ENCODE peak calls at places on chromosomes 4 and X, in four cellular contexts. One of them, this sample, is unnamed.

GRCh38 chr4:182736207-182736606 is 181.0 kb downstream of the DCTD start:
- DNase-seq in AG04449: no peak
- DNase-seq in ovary: no peak
- DNase-seq in hepatocyte: no peak
- DNase-seq in this sample: no peak

GRCh38 chr4:125283702-125284279 is 31.0 kb upstream of the FAT4 start:
- DNase-seq in hepatocyte: peak
- DNase-seq in AG04449: no peak
- DNase-seq in ovary: no peak
- DNase-seq in this sample: no peak

GRCh38 chr4:82851902-82852750 is 38.8 kb downstream of the SEC31A start:
- DNase-seq in hepatocyte: peak
- DNase-seq in AG04449: no peak
- DNase-seq in ovary: no peak
- DNase-seq in this sample: no peak

GRCh38 chr4:1234296-1234695 is 14.6 kb downstream of the CTBP1 start:
- DNase-seq in ovary: no peak
- DNase-seq in hepatocyte: peak
- DNase-seq in AG04449: no peak
- DNase-seq in this sample: peak

GRCh38 chrX:2723316-2723879 is 28.4 kb upstream of the XG start:
- DNase-seq in AG04449: no peak
- DNase-seq in hepatocyte: no peak
- DNase-seq in ovary: no peak
- DNase-seq in this sample: no peak

GRCh38 chr4:7697326-7697725 is 242.3 kb downstream of the AFAP1 start:
- DNase-seq in AG04449: no peak
- DNase-seq in ovary: no peak
- DNase-seq in hepatocyte: no peak
- DNase-seq in this sample: no peak

GRCh38 chr4:111977419-111977965 is 167.8 kb upstream of the FAM241A start:
- DNase-seq in AG04449: no peak
- DNase-seq in hepatocyte: no peak
- DNase-seq in ovary: no peak
- DNase-seq in this sample: no peak

GRCh38 chrX:121307441-121307840 is 260.0 kb downstream of the GLUD2 start:
- DNase-seq in ovary: no peak
- DNase-seq in AG04449: no peak
- DNase-seq in hepatocyte: no peak
- DNase-seq in this sample: no peak

GRCh38 chrX:33032700-33033099 is 178.6 kb downstream of the DMD start:
- DNase-seq in AG04449: no peak
- DNase-seq in hepatocyte: no peak
- DNase-seq in ovary: no peak
- DNase-seq in this sample: no peak

GRCh38 chrX:129982300-129983246 is at the start of gene BCORL1:
- DNase-seq in ovary: peak
- DNase-seq in hepatocyte: peak
- DNase-seq in AG04449: peak
- DNase-seq in this sample: peak
- H3K4me3 ChIP-seq in ovary: peak
- H3K4me3 ChIP-seq in hepatocyte: peak
- H3K4me3 ChIP-seq in AG04449: peak
- H3K4me3 ChIP-seq in this sample: no peak

DNA sequence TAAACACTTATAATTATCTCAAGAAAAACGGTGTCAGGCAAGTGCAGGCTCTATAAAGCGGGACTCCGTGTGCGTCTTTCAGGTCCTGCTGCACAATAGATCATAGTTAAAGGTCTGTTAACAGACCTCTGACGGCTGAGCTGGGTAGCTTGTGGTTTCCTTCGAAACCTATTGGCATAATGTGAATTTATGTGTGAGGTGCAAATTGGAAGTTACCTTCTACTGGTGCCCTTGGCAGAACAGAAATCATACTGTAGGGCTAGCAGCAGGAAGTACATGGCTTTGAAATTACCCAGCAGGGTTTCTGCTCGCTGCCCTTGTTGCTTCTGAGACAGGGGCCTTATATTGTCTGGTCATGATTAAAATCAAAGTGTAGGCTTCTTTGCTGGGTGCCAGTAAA is 216.4 kb upstream of the HAND2 start:
- DNase-seq in hepatocyte: no peak
- DNase-seq in AG04449: no peak
- DNase-seq in ovary: no peak
- DNase-seq in this sample: no peak
- TF ChIP-seq CTCF in hepatocyte: no peak
- TF ChIP-seq CTCF in AG04449: no peak
- TF ChIP-seq CTCF in ovary: no peak
- TF ChIP-seq CTCF in this sample: no peak

GRCh38 chr4:147836807-147837206 is 104.9 kb downstream of the ARHGAP10 start:
- DNase-seq in hepatocyte: no peak
- DNase-seq in AG04449: no peak
- DNase-seq in ovary: no peak
- DNase-seq in this sample: no peak
- H3K4me3 ChIP-seq in hepatocyte: no peak
- H3K4me3 ChIP-seq in AG04449: no peak
- H3K4me3 ChIP-seq in ovary: no peak
- H3K4me3 ChIP-seq in this sample: no peak

GRCh38 chr4:3686746-3687145 is 79.4 kb upstream of the ADRA2C start:
- DNase-seq in ovary: no peak
- DNase-seq in hepatocyte: no peak
- DNase-seq in AG04449: no peak
- DNase-seq in this sample: no peak
- TF ChIP-seq CTCF in ovary: no peak
- TF ChIP-seq CTCF in hepatocyte: no peak
- TF ChIP-seq CTCF in AG04449: no peak
- TF ChIP-seq CTCF in this sample: no peak

GRCh38 chrX:130167040-130167439 is 1.4 kb upstream of the AIFM1 start:
- DNase-seq in AG04449: no peak
- DNase-seq in ovary: no peak
- DNase-seq in hepatocyte: no peak
- DNase-seq in this sample: no peak
- H3K4me3 ChIP-seq in AG04449: peak
- H3K4me3 ChIP-seq in ovary: no peak
- H3K4me3 ChIP-seq in hepatocyte: peak
- H3K4me3 ChIP-seq in this sample: peak

GRCh38 chr4:110344165-110344564 is 131.8 kb upstream of the ENPEP start:
- DNase-seq in hepatocyte: peak
- DNase-seq in AG04449: no peak
- DNase-seq in ovary: no peak
- DNase-seq in this sample: no peak
- TF ChIP-seq CTCF in hepatocyte: peak
- TF ChIP-seq CTCF in AG04449: peak
- TF ChIP-seq CTCF in ovary: no peak
- TF ChIP-seq CTCF in this sample: no peak

GRCh38 chr4:123379392-123379791 is 17.2 kb upstream of the SPRY1 start:
- DNase-seq in AG04449: no peak
- DNase-seq in ovary: no peak
- DNase-seq in hepatocyte: no peak
- DNase-seq in this sample: no peak
- H3K4me3 ChIP-seq in AG04449: no peak
- H3K4me3 ChIP-seq in ovary: no peak
- H3K4me3 ChIP-seq in hepatocyte: no peak
- H3K4me3 ChIP-seq in this sample: no peak

DNA sequence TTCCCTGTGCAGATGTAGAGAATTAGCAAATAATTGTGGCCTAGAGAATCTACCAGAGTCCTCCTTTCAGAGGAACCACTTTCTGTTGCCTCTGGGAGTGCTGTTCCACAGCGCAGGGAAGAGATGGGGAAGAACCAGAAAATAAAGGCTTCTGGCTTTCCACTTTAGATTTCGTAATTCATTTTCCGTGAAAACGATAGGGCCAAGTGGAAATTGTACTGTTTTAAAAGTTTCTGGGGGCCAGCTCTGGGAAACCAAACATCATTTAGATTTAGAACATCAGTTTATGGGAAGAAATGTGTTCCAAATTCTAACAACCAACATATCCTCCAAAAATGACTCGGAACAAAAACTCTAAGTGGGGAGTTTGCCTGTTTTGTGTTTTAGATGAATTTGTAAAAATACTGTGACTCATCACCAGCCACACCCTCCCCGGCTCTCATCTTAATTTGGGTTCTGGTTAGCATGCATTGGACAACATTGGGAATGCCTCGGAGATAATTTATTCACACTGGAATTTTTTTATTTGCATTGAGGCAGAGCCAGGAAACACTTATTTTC is 65.2 kb upstream of the LNX1 start:
- DNase-seq in hepatocyte: no peak
- DNase-seq in ovary: peak
- DNase-seq in AG04449: no peak
- DNase-seq in this sample: peak
- TF ChIP-seq CTCF in hepatocyte: peak
- TF ChIP-seq CTCF in ovary: peak
- TF ChIP-seq CTCF in AG04449: peak
- TF ChIP-seq CTCF in this sample: peak

GRCh38 chr4:185469539-185470154 is 1.9 kb downstream of the CCDC110 start:
- DNase-seq in ovary: peak
- DNase-seq in hepatocyte: no peak
- DNase-seq in AG04449: no peak
- DNase-seq in this sample: no peak

GRCh38 chr4:185473247-185473646 is 1.7 kb upstream of the CCDC110 start:
- DNase-seq in ovary: no peak
- DNase-seq in AG04449: no peak
- DNase-seq in hepatocyte: no peak
- DNase-seq in this sample: no peak

GRCh38 chr4:185471235-185472062 is at the start of gene CCDC110:
- DNase-seq in ovary: peak
- DNase-seq in hepatocyte: peak
- DNase-seq in AG04449: peak
- DNase-seq in this sample: peak

GRCh38 chr4:185470503-185471195 is 884 bp downstream of the CCDC110 start:
- DNase-seq in hepatocyte: peak
- DNase-seq in ovary: peak
- DNase-seq in AG04449: no peak
- DNase-seq in this sample: no peak

DNA sequence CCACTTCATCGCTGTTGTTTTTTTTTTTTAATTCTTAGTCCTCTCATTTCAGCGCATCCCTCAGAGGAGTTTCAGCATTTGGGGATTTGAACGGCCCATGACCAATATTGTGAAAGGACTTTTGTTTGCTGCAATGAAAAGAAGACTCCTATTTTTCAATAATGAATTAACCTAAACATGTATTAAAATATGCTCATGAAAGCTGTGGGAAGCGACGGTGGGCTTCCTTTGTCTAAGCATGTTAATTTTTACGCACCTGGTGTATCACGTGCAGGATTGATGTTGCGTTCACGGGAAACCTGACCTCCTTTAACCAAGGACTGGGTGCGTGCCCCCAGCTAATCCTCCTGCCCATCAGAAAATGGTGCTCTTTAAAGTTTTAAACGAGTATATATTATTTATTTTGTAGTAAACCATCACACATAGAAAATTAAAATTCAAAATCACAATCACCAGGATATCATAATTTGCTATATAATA is 570 bp upstream of the CCDC110 start:
- DNase-seq in ovary: no peak
- DNase-seq in hepatocyte: no peak
- DNase-seq in AG04449: no peak
- DNase-seq in this sample: no peak
- H3K4me3 ChIP-seq in ovary: peak
- H3K4me3 ChIP-seq in hepatocyte: peak
- H3K4me3 ChIP-seq in AG04449: peak
- H3K4me3 ChIP-seq in this sample: peak

DNA sequence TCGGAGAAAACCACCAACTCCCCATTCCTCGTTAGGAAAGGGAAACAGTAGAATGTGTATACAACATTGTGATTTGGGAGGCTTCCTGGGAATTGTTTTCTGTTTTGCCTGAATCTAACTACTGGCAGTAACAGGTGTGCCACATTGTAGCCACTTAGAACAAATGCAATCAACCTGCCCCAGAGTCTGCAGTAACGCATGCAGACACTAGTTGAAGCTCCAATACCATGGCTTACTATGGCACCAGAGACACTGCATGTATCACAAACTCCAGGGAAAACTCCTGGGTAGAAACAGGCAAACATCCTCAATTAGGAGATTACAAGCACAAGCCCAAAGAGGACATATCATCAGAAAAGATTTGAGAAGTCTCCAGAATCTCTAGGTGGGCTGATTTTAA is 154.2 kb upstream of the NEIL3 start:
- DNase-seq in hepatocyte: no peak
- DNase-seq in ovary: no peak
- DNase-seq in AG04449: no peak
- DNase-seq in this sample: no peak
- TF ChIP-seq CTCF in hepatocyte: no peak
- TF ChIP-seq CTCF in ovary: no peak
- TF ChIP-seq CTCF in AG04449: no peak
- TF ChIP-seq CTCF in this sample: no peak

This sample was measured in HFF-Myc.